ENCODE peak calls at places on chromosome 9, in nine cellular contexts. K, M, Q, H, N, U, V, D and J are unnamed samples. For H3K4me1, the result is how much of the 10 kb centered on the place peaks cover.

GRCh38 chr9:128928624-128929023 is 7.8 kb downstream of the PHYHD1 start:
- DNase-seq in K (no peak), H (no peak), M (no peak), U (no peak), V (no peak), N (no peak), Q (no peak), D (no peak), J (no peak)

GRCh38 chr9:93658184-93658925 is 82.0 kb downstream of the PHF2 start:
- DNase-seq in M (no peak), V (no peak), Q (no peak), K (no peak), H (no peak), D (no peak), N (peak), U (peak), J (no peak)

GRCh38 chr9:79616013-79616412 is 44.2 kb downstream of the TLE4 start:
- DNase-seq in N (no peak), D (no peak), M (no peak), Q (no peak), H (no peak), K (peak), U (no peak), V (no peak), J (no peak)

GRCh38 chr9:119436261-119436660 is 67.0 kb upstream of the BRINP1 start:
- DNase-seq in H (no peak), Q (no peak), V (no peak), D (no peak), K (no peak), M (no peak), N (no peak), U (no peak), J (no peak)

GRCh38 chr9:114238919-114239879 is 83.7 kb upstream of the ORM1 start:
- DNase-seq in U (no peak), N (no peak), D (peak), Q (no peak), K (peak), M (no peak), H (no peak), V (no peak), J (no peak)

GRCh38 chr9:63816742-63817621 is 1468.0 kb downstream of the FOXD4L5 start:
- DNase-seq in Q (peak), U (peak), H (peak), K (peak), M (no peak), D (peak), N (peak), V (peak), J (peak)

GRCh38 chr9:95028855-95029219 is 288.7 kb downstream of the FANCC start:
- DNase-seq in V (no peak), M (no peak), K (no peak), N (no peak), D (no peak), U (no peak), Q (no peak), H (no peak), J (no peak)

GRCh38 chr9:73118898-73119554 is 32.6 kb upstream of the ANXA1 start:
- DNase-seq in N (no peak), K (peak), U (no peak), M (no peak), H (no peak), D (no peak), V (no peak), Q (no peak), J (no peak)

GRCh38 chr9:8208465-8208864 is 408.9 kb upstream of the DMAC1 start:
- DNase-seq in V (no peak), Q (no peak), H (no peak), K (peak), M (no peak), U (no peak), N (no peak), D (no peak), J (no peak)

GRCh38 chr9:137973829-137974416 is 96.3 kb downstream of the CACNA1B start:
- DNase-seq in Q (peak), M (no peak), V (no peak), U (peak), K (no peak), H (no peak), D (peak), N (peak), J (peak)

GRCh38 chr9:18185196-18185595 is 288.8 kb upstream of the ADAMTSL1 start:
- DNase-seq in Q (no peak), U (no peak), M (no peak), K (no peak), H (peak), V (no peak), N (no peak), D (no peak), J (no peak)

GRCh38 chr9:110604101-110604710 is 24.7 kb upstream of the SVEP1 start:
- DNase-seq in V (no peak), Q (no peak), D (no peak), K (no peak), M (no peak), U (no peak), N (no peak), H (peak), J (no peak)

GRCh38 chr9:68781866-68782265 is 76.8 kb downstream of the PIP5K1B start:
- DNase-seq in M (no peak), N (no peak), H (no peak), V (no peak), D (no peak), U (no peak), K (no peak), Q (no peak), J (no peak)

GRCh38 chr9:8766096-8766495 is 966.5 kb upstream of the DMAC1 start:
- DNase-seq in N (no peak), Q (no peak), U (no peak), K (peak), V (no peak), H (no peak), D (no peak), M (no peak), J (no peak)

GRCh38 chr9:81814794-81815464 is 113.3 kb upstream of the SPATA31D4 start:
- DNase-seq in Q (no peak), N (no peak), K (no peak), H (no peak), M (no peak), D (no peak), U (no peak), V (no peak), J (no peak)

GRCh38 chr9:4258321-4259093 is 41.4 kb downstream of the GLIS3 start:
- DNase-seq in Q (no peak), H (no peak), U (no peak), D (no peak), K (peak), V (no peak), M (no peak), N (no peak), J (no peak)

GRCh38 chr9:122227576-122227903 is 1.2 kb downstream of the LHX6 start:
- DNase-seq in V (no peak), U (no peak), K (no peak), D (no peak), M (no peak), Q (no peak), N (no peak), H (no peak), J (no peak)

GRCh38 chr9:23849379-23849778 is 23.3 kb upstream of the ELAVL2 start:
- DNase-seq in U (no peak), Q (no peak), N (no peak), H (no peak), M (no peak), D (no peak), K (no peak), V (no peak), J (no peak)

GRCh38 chr9:122498883-122499288 is 11.7 kb upstream of the OR1J2 start:
- DNase-seq in D (peak), K (peak), Q (no peak), V (no peak), H (no peak), U (no peak), N (no peak), M (no peak), J (no peak)

GRCh38 chr9:437066-438015 is 222.7 kb downstream of the DOCK8 start:
- DNase-seq in N (no peak), D (no peak), K (peak), U (no peak), Q (no peak), H (no peak), M (no peak), V (no peak), J (no peak)

GRCh38 chr9:23483566-23483965 is 342.5 kb downstream of the ELAVL2 start:
- DNase-seq in V (no peak), U (no peak), M (no peak), Q (no peak), H (no peak), N (no peak), D (no peak), K (no peak), J (no peak)

GRCh38 chr9:15482146-15482545 is 28.6 kb downstream of the PSIP1 start:
- DNase-seq in D (no peak), H (no peak), K (no peak), M (no peak), V (no peak), Q (no peak), U (no peak), N (no peak), J (no peak)

GRCh38 chr9:35380619-35381018 is 109.3 kb upstream of the RUSC2 start:
- DNase-seq in Q (no peak), M (no peak), H (no peak), K (no peak), V (no peak), N (no peak), D (no peak), U (no peak), J (no peak)

GRCh38 chr9:122332643-122333042 is 38.2 kb upstream of the PTGS1 start:
- DNase-seq in K (no peak), U (no peak), M (no peak), D (no peak), N (no peak), Q (no peak), H (no peak), V (no peak), J (peak)

GRCh38 chr9:13524245-13524644 is 244.8 kb upstream of the MPDZ start:
- DNase-seq in V (no peak), U (no peak), N (no peak), D (no peak), Q (no peak), H (no peak), M (no peak), K (peak), J (no peak)

GRCh38 chr9:128635266-128636023 is 21.2 kb downstream of the DYNC2I2 start:
- DNase-seq in U (peak), N (peak), V (peak), H (peak), K (peak), Q (peak), M (no peak), D (peak), J (no peak)

GRCh38 chr9:81083821-81084512 is 605.4 kb downstream of the TLE1 start:
- DNase-seq in N (no peak), V (no peak), D (no peak), M (no peak), H (no peak), Q (no peak), U (no peak), K (peak), J (no peak)

GRCh38 chr9:116639251-116639741 is 47.8 kb upstream of the TRIM32 start:
- DNase-seq in U (no peak), N (no peak), Q (no peak), M (no peak), D (no peak), H (no peak), V (no peak), K (peak), J (no peak)

GRCh38 chr9:130638278-130639118 is 25.9 kb upstream of the PRDM12 start:
- DNase-seq in U (peak), V (no peak), K (no peak), M (no peak), H (no peak), Q (no peak), N (peak), D (no peak), J (no peak)

GRCh38 chr9:82810902-82811301 is 252.0 kb downstream of the RASEF start:
- DNase-seq in U (no peak), N (no peak), K (peak), Q (no peak), M (no peak), H (no peak), D (no peak), V (no peak), J (no peak)

GRCh38 chr9:71681104-71681707 is 87.1 kb downstream of the CEMIP2 start:
- DNase-seq in D (no peak), K (peak), U (no peak), N (no peak), H (no peak), Q (no peak), V (no peak), M (no peak), J (no peak)

GRCh38 chr9:123584202-123585176 is 228.5 kb downstream of the CRB2 start:
- DNase-seq in K (peak), H (no peak), U (no peak), M (no peak), D (no peak), V (peak), N (no peak), Q (peak), J (no peak)

GRCh38 chr9:34995288-34996060 is 5.9 kb downstream of the DNAJB5 start:
- DNase-seq in V (no peak), M (no peak), U (no peak), D (peak), Q (no peak), K (peak), H (no peak), N (peak), J (peak)

GRCh38 chr9:93107151-93107824 is 11.3 kb downstream of the CARD19 start:
- DNase-seq in D (peak), V (no peak), H (no peak), Q (peak), N (peak), U (peak), K (no peak), M (no peak), J (no peak)

GRCh38 chr9:71648453-71648852 is 119.9 kb downstream of the CEMIP2 start:
- DNase-seq in H (no peak), U (no peak), K (no peak), D (no peak), M (no peak), V (no peak), N (no peak), Q (no peak), J (no peak)

GRCh38 chr9:71249729-71250317 is 128.4 kb upstream of the TRPM3 start:
- DNase-seq in M (no peak), N (no peak), D (no peak), Q (no peak), V (no peak), K (peak), U (no peak), H (peak), J (no peak)

GRCh38 chr9:118503236-118503635 is 799.0 kb downstream of the TLR4 start:
- DNase-seq in V (no peak), N (no peak), H (no peak), Q (no peak), D (no peak), U (no peak), M (no peak), K (no peak), J (no peak)

GRCh38 chr9:21967707-21968106 is 26.5 kb downstream of the CDKN2A start:
- DNase-seq in D (no peak), U (no peak), H (no peak), M (no peak), N (no peak), K (no peak), Q (no peak), V (no peak), J (no peak)
- H3K4me1 ChIP-seq in D (under half), U (under half), H (under half), M (under half), N (under half), K (under half), Q (under half), V (under half), J (under half)

GRCh38 chr9:125822160-125822559 is 75.0 kb downstream of the PBX3 start:
- DNase-seq in D (no peak), U (no peak), M (no peak), H (no peak), K (peak), Q (no peak), V (no peak), N (no peak), J (no peak)
- H3K4me1 ChIP-seq in D (under half), U (under half), M (under half), H (under half), K (under half), Q (under half), V (under half), N (under half), J (under half)

GRCh38 chr9:134410835-134411217 is 84.6 kb downstream of the RXRA start:
- DNase-seq in V (no peak), N (no peak), H (no peak), M (no peak), K (no peak), D (no peak), U (no peak), Q (no peak), J (no peak)
- H3K4me1 ChIP-seq in V (half or more), N (half or more), H (under half), M (under half), K (under half), D (half or more), U (half or more), Q (half or more), J (half or more)

GRCh38 chr9:105291422-105291859 is 47.0 kb downstream of the SLC44A1 start:
- DNase-seq in U (no peak), K (no peak), D (no peak), Q (no peak), H (no peak), N (no peak), M (no peak), V (no peak), J (no peak)
- H3K4me1 ChIP-seq in U (under half), K (under half), D (under half), Q (under half), H (under half), N (under half), M (under half), V (under half), J (under half)

DNA sequence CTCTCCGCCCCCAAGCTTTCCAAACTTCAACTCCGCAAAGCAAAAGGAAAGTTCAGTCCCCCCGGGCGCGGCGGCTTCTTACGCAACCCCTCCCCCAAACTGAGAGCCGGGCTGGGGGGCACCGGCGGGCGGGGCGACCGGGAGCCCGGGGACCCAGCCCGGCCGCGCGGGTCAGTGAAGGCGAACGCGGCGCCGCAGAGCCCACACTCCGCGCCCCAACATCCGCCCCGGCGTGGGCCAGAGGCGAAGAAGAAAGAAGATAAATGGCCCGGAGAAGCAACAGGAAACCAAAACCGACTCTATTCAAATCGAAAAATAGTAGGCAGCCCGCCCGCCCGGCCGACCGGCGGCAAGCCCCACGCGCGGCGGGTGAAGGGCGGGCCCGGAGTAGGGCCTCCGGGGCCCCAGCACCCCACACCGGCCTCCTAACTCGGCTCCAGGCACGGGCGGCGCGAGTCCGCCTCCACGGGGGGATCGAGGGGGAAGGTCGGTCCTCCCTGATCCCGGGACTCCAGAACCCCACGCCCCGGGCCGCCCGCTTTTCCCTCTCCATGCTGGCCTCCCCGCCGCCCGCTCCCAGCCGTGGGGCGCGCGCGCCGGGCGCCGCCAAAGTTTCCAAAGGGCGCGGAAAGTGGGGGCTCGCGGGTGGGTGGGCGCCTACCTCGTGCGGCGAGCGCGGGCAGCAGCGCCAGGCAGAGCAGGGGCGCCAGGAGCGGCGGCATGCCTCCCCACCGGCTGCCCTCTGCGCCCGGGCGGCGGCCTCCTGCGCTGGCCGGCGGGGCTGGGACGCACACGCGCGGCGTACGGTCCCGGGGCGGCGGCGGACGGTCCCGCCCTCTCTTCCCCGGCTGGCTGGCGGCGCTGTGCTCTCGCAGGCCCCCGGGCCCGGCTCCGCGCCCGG is 533 bp downstream of the NOTCH1 start:
- DNase-seq in D (no peak), K (no peak), V (no peak), M (peak), Q (no peak), N (no peak), H (no peak), U (no peak), J (no peak)
- H3K4me1 ChIP-seq in D (under half), K (under half), V (under half), M (under half), Q (half or more), N (under half), H (under half), U (half or more), J (half or more)

DNA sequence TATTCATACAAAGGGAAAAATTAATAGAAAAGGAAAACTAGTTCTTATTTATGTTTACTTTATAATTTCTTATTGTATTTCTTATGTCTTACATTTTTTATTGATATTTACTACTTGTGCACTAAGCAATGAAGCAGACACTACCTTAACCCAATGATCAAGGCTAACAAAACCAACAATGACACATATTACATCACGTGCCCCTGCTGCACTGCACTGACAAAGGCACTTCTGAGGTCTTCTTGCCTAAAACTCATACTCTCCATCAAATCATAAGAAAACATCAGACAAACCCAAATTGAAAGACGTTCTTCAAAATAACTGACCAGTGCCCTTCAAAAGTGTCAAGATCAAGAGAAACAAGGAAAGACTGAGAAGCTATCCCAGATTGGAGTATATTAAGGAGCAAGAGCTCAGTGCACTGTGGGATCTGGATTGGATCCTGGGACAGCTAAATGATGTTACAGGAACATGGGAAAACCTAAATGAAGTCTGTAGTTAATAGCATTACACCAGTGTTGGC is 230.9 kb downstream of the AUH start:
- DNase-seq in U (no peak), D (no peak), N (no peak), Q (no peak), H (no peak), V (no peak), M (no peak), K (no peak), J (no peak)
- H3K4me1 ChIP-seq in U (under half), D (under half), N (under half), Q (under half), H (under half), V (under half), M (under half), K (under half), J (under half)

GRCh38 chr9:108551030-108551964 is 304.5 kb downstream of the ACTL7B start:
- DNase-seq in Q (no peak), V (no peak), N (peak), H (no peak), D (no peak), U (no peak), K (peak), M (no peak), J (no peak)

GRCh38 chr9:108547736-108548135 is 308.1 kb downstream of the ACTL7B start:
- DNase-seq in Q (no peak), V (no peak), N (no peak), M (no peak), D (no peak), H (no peak), U (no peak), K (peak), J (no peak)

GRCh38 chr9:108550111-108550510 is 305.7 kb downstream of the ACTL7B start:
- DNase-seq in U (no peak), M (no peak), N (peak), V (no peak), Q (no peak), H (no peak), K (peak), D (peak), J (no peak)

GRCh38 chr9:108546223-108546622 is 309.6 kb downstream of the ACTL7B start:
- DNase-seq in H (no peak), D (no peak), Q (no peak), U (no peak), K (peak), V (no peak), M (no peak), N (no peak), J (no peak)

DNA sequence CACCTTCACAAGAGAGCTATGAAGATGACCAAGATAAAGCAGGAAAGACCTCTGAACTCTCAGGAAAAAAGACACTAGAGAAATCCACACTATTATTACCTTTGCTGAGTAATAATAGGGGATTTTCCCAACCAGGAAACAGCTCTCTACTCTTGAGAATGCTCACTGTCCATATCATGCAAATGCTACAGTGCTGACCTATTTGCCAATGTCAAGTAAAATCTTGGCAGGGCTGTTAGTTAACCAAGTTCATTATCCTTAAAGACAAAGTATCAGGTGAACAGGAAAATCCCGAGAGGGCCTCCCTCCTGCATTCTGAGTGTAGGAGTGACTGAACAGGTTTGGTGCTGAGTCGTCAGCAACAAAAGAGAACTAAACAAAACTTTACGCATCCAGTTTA is 306.6 kb downstream of the ACTL7B start:
- DNase-seq in D (no peak), U (no peak), M (no peak), N (no peak), K (no peak), Q (peak), V (no peak), H (no peak), J (no peak)
- H3K4me1 ChIP-seq in D (under half), U (under half), M (under half), N (under half), K (under half), Q (under half), V (under half), H (under half), J (under half)